ENCODE peak calls at places on chromosomes 6 and 20, in six cellular contexts. D is colonic mucosa; X is cardiac muscle cell; S is astrocyte; A is HFF-Myc; R is CD8-positive, alpha-beta T cell. I is an unnamed sample.

GRCh38 chr20:1622450-1622849 is 2.6 kb upstream of the SIRPB1 start:
- DNase-seq in S (no peak), A (no peak), D (no peak), R (no peak), X (no peak), I (no peak)

GRCh38 chr20:38805502-38805957 is at the start of gene PPP1R16B:
- DNase-seq in S (no peak), R (peak; percentile 77), X (peak; percentile 23), A (no peak), D (peak; percentile 38), I (no peak)

GRCh38 chr6:111230351-111231077 is 143.2 kb downstream of the SLC16A10 start:
- DNase-seq in R (no peak), A (no peak), D (no peak), S (peak; percentile 85), X (peak; percentile 81), I (peak; percentile 83)

GRCh38 chr6:95529762-95530161 is 47.6 kb upstream of the MANEA start:
- DNase-seq in S (no peak), A (no peak), X (no peak), D (no peak), R (no peak), I (no peak)

GRCh38 chr20:51259455-51259854 is 236.5 kb upstream of the KCNG1 start:
- DNase-seq in A (no peak), X (no peak), D (no peak), R (no peak), S (no peak), I (peak; percentile 12)

GRCh38 chr6:96809119-96809518 is 28.2 kb downstream of the GPR63 start:
- DNase-seq in S (peak; percentile 63), D (no peak), A (no peak), X (peak; percentile 59), R (no peak), I (peak; percentile 2)

GRCh38 chr6:107032051-107032450 is 4.1 kb downstream of the MTRES1 start:
- DNase-seq in A (no peak), D (no peak), R (no peak), S (no peak), X (no peak), I (peak; percentile 55)

GRCh38 chr20:18611492-18611891 is 23.6 kb downstream of the DTD1 start:
- DNase-seq in A (no peak), D (no peak), X (no peak), R (no peak), S (no peak), I (no peak)

GRCh38 chr6:22027226-22027725 is 269.6 kb downstream of the PRL start:
- DNase-seq in D (no peak), S (no peak), X (no peak), R (no peak), A (no peak), I (no peak)

GRCh38 chr6:132483779-132484679 is 28.9 kb downstream of the STX7 start:
- DNase-seq in X (peak; percentile 80), D (peak; percentile 49), S (peak; percentile 36), R (no peak), A (peak; percentile 50), I (peak; percentile 71)

GRCh38 chr20:45090481-45090880 is 10.4 kb downstream of the KCNS1 start:
- DNase-seq in D (no peak), S (peak; percentile 20), A (no peak), X (no peak), R (no peak), I (no peak)

GRCh38 chr6:80967618-80968017 is 784.9 kb downstream of the TENT5A start:
- DNase-seq in A (no peak), X (no peak), D (no peak), S (no peak), R (no peak), I (no peak)

GRCh38 chr6:36874016-36874442 is 574 bp downstream of the PPIL1 start:
- DNase-seq in A (no peak), R (no peak), D (peak; percentile 46), X (peak; percentile 42), S (peak; percentile 15), I (peak; percentile 37)

GRCh38 chr6:150177260-150178246 is 34.7 kb downstream of the PPP1R14C start:
- DNase-seq in X (no peak), A (no peak), R (no peak), D (peak; percentile 65), S (peak; percentile 60), I (no peak)

GRCh38 chr6:52994789-52995078 is 350 bp downstream of the GSTA4 start:
- DNase-seq in X (no peak), S (no peak), A (no peak), R (peak; percentile 14), D (peak; percentile 49), I (no peak)

GRCh38 chr6:86961432-86962200 is 24.3 kb downstream of the HTR1E start:
- DNase-seq in A (no peak), X (no peak), S (peak; percentile 54), R (no peak), D (no peak), I (no peak)

GRCh38 chr6:117600008-117600743 is 2.1 kb downstream of the GOPC start:
- DNase-seq in A (no peak), X (peak; percentile 11), D (no peak), S (peak; percentile 46), R (no peak), I (peak; percentile 38)

GRCh38 chr20:49699200-49699992 is 14.3 kb downstream of the B4GALT5 start:
- DNase-seq in A (no peak), D (no peak), S (peak; percentile 81), R (no peak), X (peak; percentile 62), I (peak; percentile 84)

GRCh38 chr6:23591761-23592160 is 534.3 kb upstream of the NRSN1 start:
- DNase-seq in D (no peak), R (no peak), X (no peak), A (no peak), S (no peak), I (no peak)

GRCh38 chr20:51826372-51826771 is 24.1 kb upstream of the SALL4 start:
- DNase-seq in A (no peak), X (no peak), D (no peak), S (no peak), R (no peak), I (no peak)

GRCh38 chr6:64553414-64553813 is 917.8 kb downstream of the PHF3 start:
- DNase-seq in R (no peak), X (no peak), S (no peak), D (no peak), A (no peak), I (no peak)

GRCh38 chr6:14601490-14601889 is 483.9 kb downstream of the CD83 start:
- DNase-seq in S (no peak), R (no peak), D (no peak), X (no peak), A (no peak), I (peak; percentile 12)

GRCh38 chr6:43035495-43036194 is 14.2 kb downstream of the RRP36 start:
- DNase-seq in D (no peak), R (no peak), A (no peak), S (no peak), X (no peak), I (no peak)

GRCh38 chr6:133978896-133979240 is 25.8 kb downstream of the TBPL1 start:
- DNase-seq in X (no peak), D (no peak), S (no peak), R (no peak), A (no peak), I (peak; percentile 33)

GRCh38 chr20:57263127-57263609 is 3.3 kb downstream of the BMP7 start:
- DNase-seq in X (no peak), R (no peak), S (no peak), A (no peak), D (no peak), I (peak; percentile 6)

GRCh38 chr6:106102034-106102433 is 15.9 kb downstream of the PRDM1 start:
- DNase-seq in X (no peak), A (no peak), R (no peak), S (no peak), D (no peak), I (no peak)

GRCh38 chr6:114649298-114649697 is 306.5 kb upstream of the HS3ST5 start:
- DNase-seq in X (no peak), A (no peak), R (no peak), D (no peak), S (no peak), I (no peak)

DNA sequence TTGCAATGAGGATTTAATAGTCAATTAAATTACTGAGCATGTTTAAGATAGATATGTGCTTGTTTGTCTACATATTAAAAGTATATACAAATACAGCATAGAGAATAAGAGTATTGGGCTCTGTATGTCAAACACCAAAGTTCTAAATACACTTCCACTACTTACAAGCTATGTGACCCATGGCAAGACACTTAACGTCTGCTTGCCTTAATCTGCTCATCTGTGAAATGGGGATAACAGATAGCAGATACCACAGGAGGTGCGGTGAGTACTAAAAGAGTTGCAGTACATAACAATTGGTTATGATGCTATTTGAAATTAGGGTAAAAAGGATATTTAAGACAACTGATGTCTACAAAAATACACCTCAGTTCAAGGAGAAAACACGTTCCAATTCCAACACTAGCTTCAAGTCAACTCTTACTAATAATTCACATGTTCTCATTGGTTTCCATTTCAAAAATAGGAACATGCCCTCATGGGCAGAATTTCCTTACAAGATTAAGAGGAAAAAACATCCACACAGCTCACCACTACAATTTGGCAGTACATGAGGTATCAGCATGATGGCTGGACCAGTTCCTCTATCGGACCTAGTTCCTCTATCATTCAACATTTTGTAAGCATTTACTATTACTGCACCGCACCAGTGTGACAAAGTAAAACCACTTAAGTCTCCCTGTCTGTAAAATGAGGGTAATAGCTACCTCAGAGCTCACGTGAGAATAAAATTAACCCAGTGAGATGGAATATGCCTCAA is 101.1 kb downstream of the SMLR1 start:
- DNase-seq in X (no peak), S (no peak), A (no peak), D (no peak), R (no peak), I (no peak)
- H3K4me3 ChIP-seq in X (no peak overlapping the region), S (no peak overlapping the region), A (no peak overlapping the region), D (no peak overlapping the region), R (no peak overlapping the region), I (no peak overlapping the region)

GRCh38 chr20:13289031-13289430 is 68.0 kb downstream of the ISM1 start:
- DNase-seq in R (no peak), X (no peak), A (no peak), D (no peak), S (no peak), I (no peak)
- H3K4me3 ChIP-seq in R (no peak overlapping the region), X (no peak overlapping the region), A (no peak overlapping the region), D (no peak overlapping the region), S (no peak overlapping the region), I (no peak overlapping the region)

GRCh38 chr6:119540417-119540816 is 190.9 kb upstream of the MAN1A1 start:
- DNase-seq in X (no peak), D (no peak), A (no peak), R (no peak), S (no peak), I (no peak)
- H3K4me3 ChIP-seq in X (no peak overlapping the region), D (no peak overlapping the region), A (no peak overlapping the region), R (no peak overlapping the region), S (no peak overlapping the region), I (no peak overlapping the region)

DNA sequence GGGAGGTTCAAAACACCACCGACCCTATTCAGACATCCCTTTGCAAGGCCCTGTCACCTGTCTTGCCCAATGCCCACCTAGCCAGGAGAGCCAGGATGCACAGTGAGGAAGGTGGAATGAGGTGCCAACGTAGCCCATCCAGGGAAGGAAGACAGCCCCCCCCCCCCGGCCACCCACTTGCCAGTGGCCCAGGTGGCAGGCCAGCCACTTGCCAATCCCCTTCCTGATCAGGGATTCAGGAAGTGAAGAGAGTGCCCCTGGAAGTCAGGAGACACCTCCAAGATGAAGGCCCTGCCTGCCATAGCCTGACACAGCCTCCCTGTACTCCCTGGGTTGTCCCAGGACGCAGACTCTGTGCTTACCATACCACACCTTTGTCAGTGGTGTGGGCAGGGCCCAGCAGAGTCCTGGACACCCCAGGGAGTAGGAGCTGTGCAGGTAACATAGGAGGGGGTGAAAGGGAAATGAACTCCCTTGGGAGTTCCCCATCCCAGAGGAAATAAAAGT is 54.7 kb downstream of the MRPL14 start:
- DNase-seq in S (no peak), D (peak; percentile 63), X (no peak), R (no peak), A (no peak), I (no peak)
- H3K4me3 ChIP-seq in S (no peak overlapping the region), D (no peak overlapping the region), X (no peak overlapping the region), R (peak overlapping the region; percentile 77), A (no peak overlapping the region), I (no peak overlapping the region)

I was measured in epithelial cell of esophagus.